ENCODE peak calls at places on chromosomes 4 and X, in six cellular contexts. I is mesenchymal stem cell, Z is IMR-90, B is mesendoderm, D is H9, M is H1. G is an unnamed sample.

GRCh38 chr4:145734051-145734450 is 54.1 kb downstream of the C4orf51 start:
- DNase-seq in I (peak; percentile 28), Z (no peak), B (peak; percentile 18), D (no peak), M (no peak), G (no peak)

GRCh38 chrX:154401918-154402621 is 3.9 kb downstream of the RPL10 start:
- DNase-seq in I (peak; percentile 71), Z (peak; percentile 33), B (no peak), D (no peak), M (no peak), G (no peak)

GRCh38 chr4:107689912-107690587 is 30.0 kb downstream of the PAPSS1 start:
- DNase-seq in I (peak; percentile 80), Z (peak; percentile 94), B (no peak), D (no peak), M (no peak), G (no peak)

GRCh38 chrX:110281377-110281776 is 36.5 kb downstream of the AMMECR1 start:
- DNase-seq in I (no peak), Z (no peak), B (no peak), D (no peak), M (no peak), G (no peak)

GRCh38 chr4:184421558-184422155 is 52.7 kb downstream of the IRF2 start:
- DNase-seq in I (no peak), Z (no peak), B (no peak), D (no peak), M (no peak), G (no peak)

GRCh38 chr4:53322696-53323095 is 43.2 kb downstream of the SCFD2 start:
- DNase-seq in I (no peak), Z (no peak), B (no peak), D (no peak), M (no peak), G (no peak)

GRCh38 chrX:69424161-69424560 is 80.0 kb upstream of the NALF2 start:
- DNase-seq in I (peak; percentile 3), Z (peak; percentile 16), B (peak; percentile 8), D (no peak), M (no peak), G (no peak)

GRCh38 chr4:21948347-21949072 is at the start of gene KCNIP4:
- DNase-seq in I (peak; percentile 12), Z (no peak), B (peak; percentile 52), D (peak; percentile 64), M (no peak), G (peak; percentile 63)

GRCh38 chr4:3572363-3572762 is 40.1 kb upstream of the LRPAP1 start:
- DNase-seq in I (no peak), Z (no peak), B (peak; percentile 5), D (peak; percentile 65), M (no peak), G (no peak)

DNA sequence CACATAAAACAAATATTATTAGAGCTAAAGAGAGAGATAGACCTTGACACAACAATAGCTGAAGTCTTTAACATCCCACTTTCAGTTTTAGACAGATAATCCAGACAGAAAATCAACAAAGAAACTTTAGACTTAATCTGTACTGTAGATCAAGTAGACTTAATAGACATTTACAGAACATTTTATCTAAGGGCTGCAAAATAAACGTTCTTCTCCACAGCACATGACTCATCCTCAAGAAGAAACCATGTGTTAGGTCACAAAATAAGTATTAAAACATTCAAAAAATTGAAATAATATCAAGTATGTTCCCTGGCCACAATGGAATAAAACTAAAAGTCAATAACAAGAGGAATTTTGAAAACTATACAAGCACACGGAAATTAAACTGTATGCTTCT is 1510.3 kb upstream of the PCDH10 start:
- DNase-seq in I (peak; percentile 9), Z (peak; percentile 1), B (no peak), D (no peak), M (no peak), G (no peak)
- H2BK15ac ChIP-seq in I (no peak overlapping the region), Z (no peak overlapping the region), B (no peak overlapping the region), D (no peak overlapping the region), M (no peak overlapping the region), G (no peak overlapping the region)

DNA sequence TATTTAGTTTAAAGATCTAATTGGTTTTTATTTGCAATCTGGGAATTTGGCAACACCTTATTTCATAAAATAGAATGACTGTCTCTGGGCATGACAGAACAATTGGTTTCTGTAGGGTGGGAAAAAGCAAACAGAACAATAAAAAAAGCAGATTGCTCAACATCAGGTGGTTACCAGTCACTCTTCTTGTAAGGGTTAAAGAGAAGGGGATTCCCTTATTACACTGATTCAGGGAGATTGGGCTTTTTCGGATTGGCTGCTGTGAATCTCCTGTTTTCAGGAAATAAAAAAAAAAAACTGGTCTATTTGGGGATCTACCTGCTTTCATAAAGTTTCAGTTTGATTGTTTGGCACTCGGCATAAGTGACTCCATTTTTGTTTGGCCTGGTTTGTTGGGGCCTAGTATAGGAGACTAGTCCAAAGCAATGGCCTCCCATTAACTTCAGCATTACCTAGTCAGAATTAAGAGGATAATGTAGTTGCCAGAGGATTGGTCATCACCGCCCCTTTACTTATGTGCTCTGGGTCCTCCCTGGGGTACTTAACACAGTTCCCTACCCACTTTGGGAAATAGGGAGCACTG is 380.5 kb downstream of the IDS start:
- DNase-seq in I (no peak), Z (no peak), B (no peak), D (no peak), M (no peak), G (no peak)
- H2BK15ac ChIP-seq in I (no peak overlapping the region), Z (no peak overlapping the region), B (no peak overlapping the region), D (no peak overlapping the region), M (no peak overlapping the region), G (no peak overlapping the region)

DNA sequence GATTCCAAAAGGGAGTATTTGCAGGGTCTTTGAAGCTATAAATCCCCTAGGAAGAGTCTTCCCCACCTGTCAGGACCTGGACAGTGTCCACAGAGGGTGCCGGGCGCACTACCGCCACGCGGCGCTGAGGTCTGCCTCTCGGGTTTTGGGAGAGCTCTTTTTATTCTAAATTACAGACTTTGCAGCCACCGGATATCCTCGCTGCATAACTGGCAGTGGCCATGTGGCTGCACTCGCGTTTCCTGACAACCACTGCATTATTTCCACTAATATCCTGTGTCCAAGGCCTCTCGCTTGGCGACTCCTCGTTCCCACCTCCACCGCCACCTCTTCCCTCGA is 608 bp upstream of the TMEM131L start:
- DNase-seq in I (peak; percentile 62), Z (peak; percentile 61), B (peak; percentile 66), D (no peak), M (no peak), G (no peak)
- H2BK15ac ChIP-seq in I (peak overlapping the region; percentile 83), Z (no peak overlapping the region), B (no peak overlapping the region), D (no peak overlapping the region), M (peak overlapping the region; percentile 25), G (no peak overlapping the region)

GRCh38 chr4:139440971-139441370 is 12.9 kb upstream of the RAB33B start:
- DNase-seq in I (no peak), Z (peak; percentile 3), B (no peak), D (no peak), M (no peak), G (no peak)

GRCh38 chr4:139438141-139438540 is 15.8 kb upstream of the RAB33B start:
- DNase-seq in I (peak; percentile 51), Z (no peak), B (peak; percentile 22), D (no peak), M (no peak), G (no peak)

DNA sequence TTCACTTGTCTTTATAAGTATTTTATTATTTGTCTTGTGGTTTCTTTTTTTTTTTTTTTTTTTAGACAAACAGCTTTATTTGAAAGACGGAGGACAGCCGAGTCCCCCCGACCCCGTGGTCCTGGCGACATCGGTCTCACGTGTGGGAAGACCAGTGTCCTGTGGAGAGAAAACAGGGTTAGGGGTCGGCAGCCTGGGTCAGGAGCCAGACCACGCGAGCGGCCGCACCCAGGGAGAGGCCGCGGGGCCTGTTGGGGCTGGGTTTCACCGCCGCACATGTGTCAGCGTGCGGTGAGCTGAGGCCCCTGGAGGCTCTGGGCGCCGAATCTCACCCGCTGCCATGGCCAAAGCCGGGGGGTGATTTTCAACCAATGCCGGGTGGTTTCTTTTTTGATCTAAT is 17.8 kb upstream of the RAB33B start:
- DNase-seq in I (no peak), Z (no peak), B (no peak), D (no peak), M (no peak), G (no peak)
- H2BK15ac ChIP-seq in I (no peak overlapping the region), Z (no peak overlapping the region), B (no peak overlapping the region), D (no peak overlapping the region), M (no peak overlapping the region), G (no peak overlapping the region)

GRCh38 chrX:65671966-65672365 is 4.5 kb downstream of the MSN start:
- DNase-seq in I (peak; percentile 33), Z (no peak), B (no peak), D (no peak), M (no peak), G (no peak)

GRCh38 chrX:65671286-65671685 is 3.8 kb downstream of the MSN start:
- DNase-seq in I (no peak), Z (no peak), B (no peak), D (no peak), M (no peak), G (no peak)

GRCh38 chrX:65667503-65668355 is at the start of gene MSN:
- DNase-seq in I (peak; percentile 62), Z (peak; percentile 35), B (peak; percentile 67), D (peak; percentile 57), M (no peak), G (peak; percentile 23)

GRCh38 chrX:65667157-65667502 is 324 bp upstream of the MSN start:
- DNase-seq in I (no peak), Z (no peak), B (no peak), D (no peak), M (no peak), G (no peak)

DNA sequence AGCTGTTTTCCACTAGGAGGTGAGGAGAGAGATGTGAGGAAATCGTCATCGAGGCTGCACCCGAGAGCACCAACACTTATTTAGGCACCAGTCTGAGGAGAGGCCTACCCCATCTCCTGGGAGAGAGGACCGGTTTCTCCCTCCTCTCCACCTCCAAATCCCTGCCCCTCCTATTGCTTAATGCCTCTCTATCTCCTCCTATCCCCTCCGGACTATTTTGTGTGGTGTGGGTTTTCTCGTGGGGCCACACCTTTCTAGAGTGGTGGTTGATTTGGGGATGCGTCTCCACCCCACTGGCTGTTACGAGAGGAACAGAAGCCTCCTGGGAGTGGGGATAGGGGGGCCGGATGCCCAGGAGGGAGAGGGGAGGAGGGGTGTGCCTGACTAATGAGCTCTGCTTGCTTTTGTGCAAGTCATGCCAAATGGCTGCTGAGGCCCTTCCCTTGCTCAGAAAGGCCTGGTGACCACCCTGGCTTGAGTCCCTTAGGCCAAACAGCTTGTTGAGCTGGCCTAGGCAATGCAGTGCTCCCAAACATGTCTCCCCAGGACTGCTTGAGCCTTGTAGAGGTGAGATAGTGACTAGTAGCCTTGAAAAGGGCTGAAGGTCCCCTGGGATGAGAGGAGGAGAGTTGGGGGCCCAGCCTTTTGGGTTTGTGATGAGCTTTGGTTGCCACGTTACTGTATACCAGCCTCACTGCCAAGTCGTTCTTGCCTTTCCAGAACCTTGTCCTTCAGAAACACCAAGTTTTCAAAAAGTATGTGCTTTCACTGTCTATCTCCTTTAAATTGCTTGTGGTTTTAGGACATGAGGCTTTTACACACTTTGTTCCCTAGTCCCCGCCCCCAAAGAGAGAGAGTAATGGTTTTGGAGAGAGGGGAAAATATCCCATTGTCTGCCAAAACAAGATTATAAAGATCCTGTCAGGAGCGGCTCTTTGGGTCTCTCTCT is 1.2 kb downstream of the MSN start:
- DNase-seq in I (peak; percentile 80), Z (peak; percentile 80), B (peak; percentile 85), D (peak; percentile 56), M (no peak), G (peak; percentile 11)
- H2BK15ac ChIP-seq in I (no peak overlapping the region), Z (peak overlapping the region; percentile 52), B (no peak overlapping the region), D (no peak overlapping the region), M (no peak overlapping the region), G (no peak overlapping the region)

GRCh38 chrX:39921838-39922237 is 175.9 kb downstream of the BCOR start:
- DNase-seq in I (no peak), Z (no peak), B (no peak), D (no peak), M (no peak), G (no peak)
- H2BK15ac ChIP-seq in I (no peak overlapping the region), Z (no peak overlapping the region), B (no peak overlapping the region), D (no peak overlapping the region), M (no peak overlapping the region), G (no peak overlapping the region)

G was measured in neuronal stem cell.